ENCODE peak calls at places on chromosomes 2 and 18, in seven cellular contexts. One of them, this sample, is unnamed.

GRCh38 chr2:184596819-184597411 is 1.4 kb upstream of the ZNF804A start:
- DNase-seq in neural progenitor cell: peak
- DNase-seq in HepG2: peak
- DNase-seq in OCI-LY7: peak
- DNase-seq in CD8-positive, alpha-beta T cell: no peak
- DNase-seq in HFF-Myc: no peak
- DNase-seq in AG09309: peak
- DNase-seq in this sample: no peak

GRCh38 chr2:158828378-158829136 is 33.4 kb downstream of the DAPL1 start:
- DNase-seq in neural progenitor cell: no peak
- DNase-seq in HepG2: no peak
- DNase-seq in OCI-LY7: no peak
- DNase-seq in CD8-positive, alpha-beta T cell: no peak
- DNase-seq in HFF-Myc: no peak
- DNase-seq in AG09309: no peak
- DNase-seq in this sample: no peak

GRCh38 chr2:123717616-123718279 is 307.3 kb upstream of the CNTNAP5 start:
- DNase-seq in neural progenitor cell: no peak
- DNase-seq in HepG2: no peak
- DNase-seq in OCI-LY7: no peak
- DNase-seq in CD8-positive, alpha-beta T cell: no peak
- DNase-seq in HFF-Myc: no peak
- DNase-seq in AG09309: no peak
- DNase-seq in this sample: no peak

GRCh38 chr2:203033395-203033794 is 18.7 kb downstream of the NBEAL1 start:
- DNase-seq in neural progenitor cell: no peak
- DNase-seq in HepG2: no peak
- DNase-seq in OCI-LY7: no peak
- DNase-seq in CD8-positive, alpha-beta T cell: no peak
- DNase-seq in HFF-Myc: no peak
- DNase-seq in AG09309: no peak
- DNase-seq in this sample: no peak

GRCh38 chr2:180385601-180386201 is 378.6 kb upstream of the CWC22 start:
- DNase-seq in neural progenitor cell: no peak
- DNase-seq in HepG2: no peak
- DNase-seq in OCI-LY7: no peak
- DNase-seq in CD8-positive, alpha-beta T cell: no peak
- DNase-seq in HFF-Myc: peak
- DNase-seq in AG09309: peak
- DNase-seq in this sample: no peak

GRCh38 chr2:187527262-187527661 is 27.0 kb downstream of the TFPI start:
- DNase-seq in neural progenitor cell: peak
- DNase-seq in HepG2: peak
- DNase-seq in OCI-LY7: no peak
- DNase-seq in CD8-positive, alpha-beta T cell: no peak
- DNase-seq in HFF-Myc: no peak
- DNase-seq in AG09309: peak
- DNase-seq in this sample: no peak

GRCh38 chr2:80417737-80418136 is 113.2 kb upstream of the LRRTM1 start:
- DNase-seq in neural progenitor cell: no peak
- DNase-seq in HepG2: no peak
- DNase-seq in OCI-LY7: no peak
- DNase-seq in CD8-positive, alpha-beta T cell: no peak
- DNase-seq in HFF-Myc: no peak
- DNase-seq in AG09309: no peak
- DNase-seq in this sample: no peak

GRCh38 chr2:177396630-177397460 is 4.3 kb downstream of the AGPS start:
- DNase-seq in neural progenitor cell: no peak
- DNase-seq in HepG2: peak
- DNase-seq in OCI-LY7: no peak
- DNase-seq in CD8-positive, alpha-beta T cell: no peak
- DNase-seq in HFF-Myc: peak
- DNase-seq in AG09309: no peak
- DNase-seq in this sample: peak

GRCh38 chr18:25453556-25454269 is 101.7 kb upstream of the ZNF521 start:
- DNase-seq in neural progenitor cell: no peak
- DNase-seq in HepG2: no peak
- DNase-seq in OCI-LY7: no peak
- DNase-seq in CD8-positive, alpha-beta T cell: no peak
- DNase-seq in HFF-Myc: no peak
- DNase-seq in AG09309: peak
- DNase-seq in this sample: peak

GRCh38 chr2:200394045-200394444 is 87.6 kb downstream of the SPATS2L start:
- DNase-seq in neural progenitor cell: no peak
- DNase-seq in HepG2: no peak
- DNase-seq in OCI-LY7: no peak
- DNase-seq in CD8-positive, alpha-beta T cell: no peak
- DNase-seq in HFF-Myc: no peak
- DNase-seq in AG09309: no peak
- DNase-seq in this sample: no peak

GRCh38 chr2:102080451-102081054 is 62.0 kb upstream of the IL1R1 start:
- DNase-seq in neural progenitor cell: no peak
- DNase-seq in HepG2: no peak
- DNase-seq in OCI-LY7: no peak
- DNase-seq in CD8-positive, alpha-beta T cell: no peak
- DNase-seq in HFF-Myc: no peak
- DNase-seq in AG09309: no peak
- DNase-seq in this sample: no peak

GRCh38 chr2:150594299-150594698 is 106.8 kb upstream of the RND3 start:
- DNase-seq in neural progenitor cell: no peak
- DNase-seq in HepG2: no peak
- DNase-seq in OCI-LY7: no peak
- DNase-seq in CD8-positive, alpha-beta T cell: no peak
- DNase-seq in HFF-Myc: no peak
- DNase-seq in AG09309: no peak
- DNase-seq in this sample: no peak

GRCh38 chr18:35962320-35962719 is 10.2 kb upstream of the RMP24 start:
- DNase-seq in neural progenitor cell: no peak
- DNase-seq in HepG2: peak
- DNase-seq in OCI-LY7: no peak
- DNase-seq in CD8-positive, alpha-beta T cell: no peak
- DNase-seq in HFF-Myc: no peak
- DNase-seq in AG09309: no peak
- DNase-seq in this sample: no peak

GRCh38 chr2:54207666-54208195 is 48.3 kb downstream of the TSPYL6 start:
- DNase-seq in neural progenitor cell: no peak
- DNase-seq in HepG2: peak
- DNase-seq in OCI-LY7: no peak
- DNase-seq in CD8-positive, alpha-beta T cell: no peak
- DNase-seq in HFF-Myc: no peak
- DNase-seq in AG09309: no peak
- DNase-seq in this sample: no peak

GRCh38 chr18:63480476-63480875 is 3.7 kb downstream of the SERPINB5 start:
- DNase-seq in neural progenitor cell: no peak
- DNase-seq in HepG2: no peak
- DNase-seq in OCI-LY7: no peak
- DNase-seq in CD8-positive, alpha-beta T cell: no peak
- DNase-seq in HFF-Myc: no peak
- DNase-seq in AG09309: no peak
- DNase-seq in this sample: no peak

GRCh38 chr2:202069189-202070050 is 3.6 kb upstream of the KIAA2012 start:
- DNase-seq in neural progenitor cell: no peak
- DNase-seq in HepG2: no peak
- DNase-seq in OCI-LY7: no peak
- DNase-seq in CD8-positive, alpha-beta T cell: no peak
- DNase-seq in HFF-Myc: no peak
- DNase-seq in AG09309: no peak
- DNase-seq in this sample: no peak

GRCh38 chr18:47254341-47254939 is 3.0 kb upstream of the SKOR2 start:
- DNase-seq in neural progenitor cell: peak
- DNase-seq in HepG2: peak
- DNase-seq in OCI-LY7: no peak
- DNase-seq in CD8-positive, alpha-beta T cell: no peak
- DNase-seq in HFF-Myc: peak
- DNase-seq in AG09309: no peak
- DNase-seq in this sample: no peak

GRCh38 chr2:61328707-61329251 is 142.1 kb downstream of the USP34 start:
- DNase-seq in neural progenitor cell: no peak
- DNase-seq in HepG2: no peak
- DNase-seq in OCI-LY7: no peak
- DNase-seq in CD8-positive, alpha-beta T cell: no peak
- DNase-seq in HFF-Myc: peak
- DNase-seq in AG09309: peak
- DNase-seq in this sample: peak

GRCh38 chr2:69205076-69205475 is 182.0 kb downstream of the GFPT1 start:
- DNase-seq in neural progenitor cell: no peak
- DNase-seq in HepG2: no peak
- DNase-seq in OCI-LY7: no peak
- DNase-seq in CD8-positive, alpha-beta T cell: no peak
- DNase-seq in HFF-Myc: no peak
- DNase-seq in AG09309: no peak
- DNase-seq in this sample: no peak

GRCh38 chr18:13500891-13501887 is 225.2 kb downstream of the FAM210A start:
- DNase-seq in neural progenitor cell: no peak
- DNase-seq in HepG2: no peak
- DNase-seq in OCI-LY7: no peak
- DNase-seq in CD8-positive, alpha-beta T cell: no peak
- DNase-seq in HFF-Myc: no peak
- DNase-seq in AG09309: peak
- DNase-seq in this sample: peak

GRCh38 chr18:13501896-13502295 is 224.5 kb downstream of the FAM210A start:
- DNase-seq in neural progenitor cell: no peak
- DNase-seq in HepG2: no peak
- DNase-seq in OCI-LY7: peak
- DNase-seq in CD8-positive, alpha-beta T cell: no peak
- DNase-seq in HFF-Myc: no peak
- DNase-seq in AG09309: no peak
- DNase-seq in this sample: peak

GRCh38 chr18:13500227-13500865 is 226.0 kb downstream of the FAM210A start:
- DNase-seq in neural progenitor cell: peak
- DNase-seq in HepG2: peak
- DNase-seq in OCI-LY7: no peak
- DNase-seq in CD8-positive, alpha-beta T cell: no peak
- DNase-seq in HFF-Myc: peak
- DNase-seq in AG09309: peak
- DNase-seq in this sample: peak

GRCh38 chr18:13503839-13504238 is 222.5 kb downstream of the FAM210A start:
- DNase-seq in neural progenitor cell: no peak
- DNase-seq in HepG2: no peak
- DNase-seq in OCI-LY7: no peak
- DNase-seq in CD8-positive, alpha-beta T cell: no peak
- DNase-seq in HFF-Myc: no peak
- DNase-seq in AG09309: no peak
- DNase-seq in this sample: no peak

GRCh38 chr18:13502585-13502984 is 223.8 kb downstream of the FAM210A start:
- DNase-seq in neural progenitor cell: no peak
- DNase-seq in HepG2: no peak
- DNase-seq in OCI-LY7: no peak
- DNase-seq in CD8-positive, alpha-beta T cell: no peak
- DNase-seq in HFF-Myc: no peak
- DNase-seq in AG09309: no peak
- DNase-seq in this sample: no peak
- H3K4me3 ChIP-seq in neural progenitor cell: no peak
- H3K4me3 ChIP-seq in HepG2: no peak
- H3K4me3 ChIP-seq in OCI-LY7: no peak
- H3K4me3 ChIP-seq in CD8-positive, alpha-beta T cell: no peak
- H3K4me3 ChIP-seq in HFF-Myc: no peak
- H3K4me3 ChIP-seq in AG09309: no peak
- H3K4me3 ChIP-seq in this sample: no peak

DNA sequence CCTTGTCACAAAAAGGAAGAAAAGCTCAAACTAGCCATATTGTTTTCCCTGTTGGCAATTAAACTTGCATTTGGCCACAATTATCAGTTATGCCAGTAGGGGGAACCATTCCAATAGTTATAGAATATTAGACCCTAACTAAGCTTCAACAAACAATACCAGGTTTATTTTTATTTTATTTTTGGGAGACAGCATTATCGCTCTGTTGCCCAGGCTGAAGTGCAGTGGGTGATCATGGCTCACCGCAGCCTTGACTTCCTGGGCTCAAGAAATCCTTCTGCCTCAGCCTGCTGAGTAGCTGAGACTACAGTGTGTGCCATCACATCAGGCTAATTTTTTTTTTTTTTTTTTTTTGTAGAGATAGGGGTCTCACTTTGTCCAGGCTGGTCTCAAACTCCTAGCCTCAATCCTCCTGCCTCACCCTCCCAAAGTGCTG is 102.1 kb downstream of the ATAD2B start:
- DNase-seq in neural progenitor cell: peak
- DNase-seq in HepG2: peak
- DNase-seq in OCI-LY7: peak
- DNase-seq in CD8-positive, alpha-beta T cell: no peak
- DNase-seq in HFF-Myc: peak
- DNase-seq in AG09309: peak
- DNase-seq in this sample: no peak
- TF ChIP-seq CTCF in neural progenitor cell: peak
- TF ChIP-seq CTCF in HepG2: peak
- TF ChIP-seq CTCF in OCI-LY7: peak
- TF ChIP-seq CTCF in CD8-positive, alpha-beta T cell: peak
- TF ChIP-seq CTCF in HFF-Myc: peak
- TF ChIP-seq CTCF in AG09309: peak
- TF ChIP-seq CTCF in this sample: peak

DNA sequence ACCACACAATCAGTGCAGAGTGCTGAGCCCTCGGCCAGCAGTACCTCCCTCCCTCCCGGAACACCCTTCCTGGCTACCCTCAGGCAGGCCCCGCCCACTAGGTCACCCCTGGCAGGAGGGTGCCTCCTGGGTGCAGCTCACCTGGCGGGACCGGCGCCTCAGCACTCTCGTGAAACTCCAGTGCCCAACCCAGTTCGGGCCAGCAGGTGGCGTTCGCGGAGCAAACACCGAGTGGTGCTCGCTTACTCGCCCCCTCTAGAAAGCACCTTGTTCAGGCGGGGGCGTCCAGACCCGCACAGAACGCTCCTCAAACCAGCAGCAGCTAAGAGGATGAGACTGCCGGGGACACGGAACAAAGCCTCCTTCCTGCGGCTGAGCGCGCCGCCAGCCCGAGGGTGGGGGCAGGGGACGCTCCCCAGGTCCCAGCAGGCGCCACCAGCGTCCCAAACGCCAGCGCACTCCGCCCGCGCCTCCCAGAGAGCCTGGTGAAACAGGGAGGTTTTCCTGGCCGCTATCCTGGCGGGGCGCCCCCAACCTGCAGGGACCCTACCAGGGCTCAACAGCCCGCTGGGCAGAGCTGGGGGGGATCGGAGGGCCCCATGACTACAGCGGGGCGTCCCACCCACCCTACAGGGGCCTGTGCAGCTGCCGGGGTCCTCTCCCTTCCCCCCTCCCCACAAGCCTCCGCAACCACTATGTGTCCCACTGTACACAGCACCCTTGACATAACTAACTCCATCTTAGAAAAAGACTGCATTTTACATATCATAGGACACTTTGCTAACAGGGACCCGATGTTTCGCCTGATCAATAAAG is 44.7 kb downstream of the MRPS5 start:
- DNase-seq in neural progenitor cell: peak
- DNase-seq in HepG2: peak
- DNase-seq in OCI-LY7: peak
- DNase-seq in CD8-positive, alpha-beta T cell: peak
- DNase-seq in HFF-Myc: peak
- DNase-seq in AG09309: no peak
- DNase-seq in this sample: no peak
- H3K4me3 ChIP-seq in neural progenitor cell: peak
- H3K4me3 ChIP-seq in HepG2: peak
- H3K4me3 ChIP-seq in OCI-LY7: no peak
- H3K4me3 ChIP-seq in CD8-positive, alpha-beta T cell: peak
- H3K4me3 ChIP-seq in HFF-Myc: peak
- H3K4me3 ChIP-seq in AG09309: peak
- H3K4me3 ChIP-seq in this sample: peak

DNA sequence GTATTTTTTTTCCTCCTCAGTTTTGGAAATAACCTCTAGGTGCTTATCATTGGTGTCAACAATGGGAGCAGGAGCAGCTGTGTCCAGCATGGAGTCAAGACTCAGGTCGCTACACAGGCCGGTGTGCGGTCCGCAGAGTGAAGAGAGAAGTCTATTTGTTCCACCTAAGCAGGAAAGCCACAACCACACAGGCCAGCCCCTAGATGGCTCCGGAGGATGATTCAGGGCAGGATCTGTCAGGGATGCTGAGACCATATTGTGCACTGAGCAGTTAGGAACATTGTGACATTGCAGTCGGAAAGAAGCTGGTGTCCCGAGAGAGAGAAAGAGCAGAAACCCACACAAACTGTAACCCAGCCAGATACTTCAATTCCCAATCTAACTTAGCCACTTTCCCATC is 136.9 kb downstream of the GAREM1 start:
- DNase-seq in neural progenitor cell: peak
- DNase-seq in HepG2: no peak
- DNase-seq in OCI-LY7: no peak
- DNase-seq in CD8-positive, alpha-beta T cell: no peak
- DNase-seq in HFF-Myc: no peak
- DNase-seq in AG09309: no peak
- DNase-seq in this sample: no peak
- TF ChIP-seq CTCF in neural progenitor cell: no peak
- TF ChIP-seq CTCF in HepG2: peak
- TF ChIP-seq CTCF in OCI-LY7: no peak
- TF ChIP-seq CTCF in CD8-positive, alpha-beta T cell: no peak
- TF ChIP-seq CTCF in HFF-Myc: no peak
- TF ChIP-seq CTCF in AG09309: no peak
- TF ChIP-seq CTCF in this sample: no peak

This sample was measured in kidney epithelial cell.